ENCODE peak calls at places on chromosomes 3 and 15, in nine cellular contexts. One of them, this sample, is unnamed.

GRCh38 chr3:119235151-119235550 is 5.5 kb downstream of the B4GALT4 start:
- DNase-seq in ovary: no peak
- DNase-seq in breast epithelium: no peak
- DNase-seq in suprapubic skin: no peak
- DNase-seq in stomach: no peak
- DNase-seq in uterus: no peak
- DNase-seq in adrenal gland: no peak
- DNase-seq in spleen: no peak
- DNase-seq in heart left ventricle: no peak
- DNase-seq in this sample: no peak

GRCh38 chr3:107959767-107960166 is 131.1 kb downstream of the CD47 start:
- DNase-seq in ovary: no peak
- DNase-seq in stomach: no peak
- DNase-seq in spleen: no peak
- DNase-seq in heart left ventricle: no peak
- DNase-seq in suprapubic skin: no peak
- DNase-seq in breast epithelium: no peak
- DNase-seq in adrenal gland: no peak
- DNase-seq in uterus: no peak
- DNase-seq in this sample: no peak

GRCh38 chr3:194313642-194314430 is 37.3 kb downstream of the CPN2 start:
- DNase-seq in uterus: peak
- DNase-seq in adrenal gland: peak
- DNase-seq in ovary: peak
- DNase-seq in spleen: peak
- DNase-seq in suprapubic skin: peak
- DNase-seq in stomach: no peak
- DNase-seq in breast epithelium: no peak
- DNase-seq in heart left ventricle: no peak
- DNase-seq in this sample: no peak

GRCh38 chr15:63945005-63945788 is 101.1 kb downstream of the DAPK2 start:
- DNase-seq in uterus: peak
- DNase-seq in heart left ventricle: peak
- DNase-seq in stomach: peak
- DNase-seq in adrenal gland: peak
- DNase-seq in ovary: peak
- DNase-seq in spleen: peak
- DNase-seq in suprapubic skin: no peak
- DNase-seq in breast epithelium: peak
- DNase-seq in this sample: peak

GRCh38 chr3:12612514-12613226 is 51.2 kb downstream of the RAF1 start:
- DNase-seq in suprapubic skin: no peak
- DNase-seq in stomach: no peak
- DNase-seq in adrenal gland: no peak
- DNase-seq in uterus: no peak
- DNase-seq in spleen: no peak
- DNase-seq in breast epithelium: no peak
- DNase-seq in heart left ventricle: no peak
- DNase-seq in ovary: no peak
- DNase-seq in this sample: no peak

GRCh38 chr15:101439285-101439919 is 50.1 kb downstream of the PCSK6 start:
- DNase-seq in heart left ventricle: no peak
- DNase-seq in adrenal gland: no peak
- DNase-seq in uterus: no peak
- DNase-seq in ovary: no peak
- DNase-seq in breast epithelium: no peak
- DNase-seq in suprapubic skin: no peak
- DNase-seq in spleen: peak
- DNase-seq in stomach: peak
- DNase-seq in this sample: no peak

GRCh38 chr3:8847317-8847716 is 77.9 kb upstream of the OXTR start:
- DNase-seq in uterus: no peak
- DNase-seq in breast epithelium: no peak
- DNase-seq in adrenal gland: no peak
- DNase-seq in spleen: no peak
- DNase-seq in stomach: no peak
- DNase-seq in suprapubic skin: no peak
- DNase-seq in ovary: no peak
- DNase-seq in heart left ventricle: no peak
- DNase-seq in this sample: no peak

GRCh38 chr15:101179341-101180153 is 72.3 kb downstream of the CHSY1 start:
- DNase-seq in breast epithelium: no peak
- DNase-seq in suprapubic skin: peak
- DNase-seq in stomach: no peak
- DNase-seq in ovary: no peak
- DNase-seq in uterus: no peak
- DNase-seq in spleen: no peak
- DNase-seq in heart left ventricle: no peak
- DNase-seq in adrenal gland: no peak
- DNase-seq in this sample: no peak

GRCh38 chr3:16253601-16254000 is 11.1 kb downstream of the DPH3 start:
- DNase-seq in suprapubic skin: peak
- DNase-seq in adrenal gland: peak
- DNase-seq in breast epithelium: no peak
- DNase-seq in uterus: no peak
- DNase-seq in stomach: no peak
- DNase-seq in ovary: no peak
- DNase-seq in heart left ventricle: peak
- DNase-seq in spleen: peak
- DNase-seq in this sample: no peak

GRCh38 chr3:54905936-54906335 is 21.9 kb downstream of the LRTM1 start:
- DNase-seq in spleen: no peak
- DNase-seq in stomach: no peak
- DNase-seq in heart left ventricle: no peak
- DNase-seq in adrenal gland: no peak
- DNase-seq in breast epithelium: no peak
- DNase-seq in suprapubic skin: no peak
- DNase-seq in uterus: no peak
- DNase-seq in ovary: no peak
- DNase-seq in this sample: no peak

GRCh38 chr3:10185804-10186762 is 21.4 kb downstream of the IRAK2 start:
- DNase-seq in spleen: no peak
- DNase-seq in adrenal gland: no peak
- DNase-seq in breast epithelium: no peak
- DNase-seq in heart left ventricle: no peak
- DNase-seq in uterus: no peak
- DNase-seq in stomach: no peak
- DNase-seq in suprapubic skin: no peak
- DNase-seq in ovary: no peak
- DNase-seq in this sample: no peak

GRCh38 chr15:34892963-34893591 is 76.5 kb downstream of the AQR start:
- DNase-seq in suprapubic skin: no peak
- DNase-seq in stomach: no peak
- DNase-seq in spleen: no peak
- DNase-seq in breast epithelium: no peak
- DNase-seq in heart left ventricle: no peak
- DNase-seq in ovary: no peak
- DNase-seq in uterus: no peak
- DNase-seq in adrenal gland: no peak
- DNase-seq in this sample: no peak

GRCh38 chr15:50166216-50166615 is 15.8 kb upstream of the SLC27A2 start:
- DNase-seq in adrenal gland: no peak
- DNase-seq in spleen: no peak
- DNase-seq in stomach: no peak
- DNase-seq in ovary: no peak
- DNase-seq in heart left ventricle: no peak
- DNase-seq in breast epithelium: no peak
- DNase-seq in uterus: no peak
- DNase-seq in suprapubic skin: no peak
- DNase-seq in this sample: no peak

DNA sequence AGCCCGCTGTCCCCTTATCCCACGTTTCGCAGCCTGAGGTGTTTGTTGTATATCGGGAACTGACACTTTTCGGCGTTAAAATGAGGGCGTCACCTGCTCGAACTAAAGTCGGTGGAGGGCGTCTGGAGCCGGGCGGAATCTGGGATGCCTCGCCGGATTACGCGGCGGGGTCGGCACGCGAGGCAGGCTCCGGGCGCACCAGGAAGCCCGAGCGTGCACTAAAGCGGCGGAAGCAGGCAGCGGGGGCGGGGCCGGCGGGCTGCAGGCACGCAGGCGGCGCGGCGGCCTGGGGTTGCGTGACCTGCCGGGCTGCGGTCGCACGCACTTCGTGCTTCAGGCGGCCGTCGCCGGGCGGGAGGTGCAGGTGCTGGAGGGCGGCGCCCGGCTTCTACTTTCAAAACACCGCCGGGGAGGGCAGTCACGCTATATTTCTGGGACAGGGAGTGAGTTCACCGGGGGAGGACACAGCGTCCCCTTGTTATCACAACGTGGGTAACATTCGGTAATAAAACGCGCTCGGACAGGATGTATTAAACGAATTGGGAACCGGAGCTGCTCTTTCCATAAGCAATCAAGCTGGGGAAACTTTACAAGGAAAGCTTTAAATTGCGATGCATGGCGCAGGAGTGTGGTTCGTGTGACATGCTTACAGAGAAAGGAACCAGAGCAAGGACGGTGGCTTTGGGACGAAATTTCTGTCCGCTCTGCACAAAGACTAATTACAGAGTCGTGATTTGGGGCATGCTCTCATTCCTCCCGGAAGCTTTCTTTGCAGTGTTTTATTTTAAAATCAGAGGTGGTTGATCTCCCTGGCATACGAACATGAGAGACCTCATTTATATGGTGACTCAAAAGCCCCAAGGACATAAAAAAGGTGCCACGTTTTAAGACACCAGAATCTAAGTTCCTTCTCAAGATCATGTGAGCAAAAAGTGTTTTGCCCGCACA is 9.1 kb upstream of the LEKR1 start:
- DNase-seq in uterus: peak
- DNase-seq in stomach: peak
- DNase-seq in heart left ventricle: peak
- DNase-seq in breast epithelium: peak
- DNase-seq in suprapubic skin: peak
- DNase-seq in adrenal gland: peak
- DNase-seq in ovary: peak
- DNase-seq in spleen: peak
- DNase-seq in this sample: peak
- TF ChIP-seq POLR2A in uterus: peak
- TF ChIP-seq POLR2A in stomach: peak
- TF ChIP-seq POLR2A in heart left ventricle: no peak
- TF ChIP-seq POLR2A in breast epithelium: no peak
- TF ChIP-seq POLR2A in suprapubic skin: peak
- TF ChIP-seq POLR2A in adrenal gland: peak
- TF ChIP-seq POLR2A in ovary: no peak
- TF ChIP-seq POLR2A in spleen: no peak
- TF ChIP-seq POLR2A in this sample: peak

DNA sequence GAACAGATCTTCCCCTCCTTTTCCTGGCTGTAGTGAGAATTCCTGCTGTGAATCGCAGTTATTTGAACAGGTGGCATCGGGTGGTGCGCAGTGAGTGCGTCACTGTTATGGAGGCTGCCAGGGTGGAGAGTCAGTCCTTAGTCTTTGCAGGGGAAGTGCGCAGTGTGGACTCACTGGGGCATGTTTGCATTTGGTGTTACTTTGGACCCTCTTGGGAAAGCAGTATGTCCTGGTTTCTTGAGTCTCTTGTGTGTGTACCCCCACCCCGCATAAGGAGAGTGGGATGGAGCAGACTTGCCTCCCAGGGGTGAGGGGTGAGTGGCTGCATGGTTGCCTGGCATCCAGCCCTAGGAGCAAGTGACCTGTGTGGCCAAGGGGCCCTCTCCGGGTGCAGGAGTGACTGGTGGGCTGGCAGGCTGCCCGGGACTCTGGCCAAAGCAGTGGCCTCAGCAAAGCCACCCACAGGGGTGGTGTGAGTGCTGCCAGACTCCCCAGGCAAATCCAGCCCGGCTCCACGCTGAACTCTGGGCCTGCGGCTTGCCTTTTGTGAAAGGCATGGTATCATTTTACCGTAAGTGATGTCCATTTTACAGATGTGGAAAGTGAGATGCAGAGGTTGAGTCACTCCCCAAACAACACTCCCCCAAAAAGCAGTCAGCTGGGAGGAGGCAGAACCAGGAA is 46.4 kb downstream of the DNASE1L3 start:
- DNase-seq in uterus: no peak
- DNase-seq in ovary: peak
- DNase-seq in spleen: no peak
- DNase-seq in heart left ventricle: peak
- DNase-seq in stomach: peak
- DNase-seq in breast epithelium: peak
- DNase-seq in adrenal gland: peak
- DNase-seq in suprapubic skin: no peak
- DNase-seq in this sample: no peak
- TF ChIP-seq POLR2A in uterus: no peak
- TF ChIP-seq POLR2A in ovary: no peak
- TF ChIP-seq POLR2A in spleen: no peak
- TF ChIP-seq POLR2A in heart left ventricle: no peak
- TF ChIP-seq POLR2A in stomach: no peak
- TF ChIP-seq POLR2A in breast epithelium: no peak
- TF ChIP-seq POLR2A in adrenal gland: no peak
- TF ChIP-seq POLR2A in suprapubic skin: no peak
- TF ChIP-seq POLR2A in this sample: no peak

GRCh38 chr3:122246214-122246613 is 62.7 kb downstream of the CASR start:
- DNase-seq in spleen: no peak
- DNase-seq in suprapubic skin: no peak
- DNase-seq in stomach: no peak
- DNase-seq in heart left ventricle: no peak
- DNase-seq in breast epithelium: no peak
- DNase-seq in ovary: no peak
- DNase-seq in uterus: no peak
- DNase-seq in adrenal gland: no peak
- DNase-seq in this sample: no peak
- TF ChIP-seq POLR2A in spleen: no peak
- TF ChIP-seq POLR2A in suprapubic skin: no peak
- TF ChIP-seq POLR2A in stomach: no peak
- TF ChIP-seq POLR2A in heart left ventricle: no peak
- TF ChIP-seq POLR2A in breast epithelium: no peak
- TF ChIP-seq POLR2A in ovary: no peak
- TF ChIP-seq POLR2A in uterus: no peak
- TF ChIP-seq POLR2A in adrenal gland: no peak
- TF ChIP-seq POLR2A in this sample: no peak

GRCh38 chr3:188946351-188946750 is 225.4 kb upstream of the TPRG1 start:
- DNase-seq in adrenal gland: no peak
- DNase-seq in ovary: no peak
- DNase-seq in stomach: no peak
- DNase-seq in spleen: no peak
- DNase-seq in uterus: no peak
- DNase-seq in suprapubic skin: no peak
- DNase-seq in heart left ventricle: no peak
- DNase-seq in breast epithelium: no peak
- DNase-seq in this sample: no peak

GRCh38 chr3:188947401-188947982 is 224.3 kb upstream of the TPRG1 start:
- DNase-seq in suprapubic skin: peak
- DNase-seq in breast epithelium: peak
- DNase-seq in stomach: peak
- DNase-seq in adrenal gland: peak
- DNase-seq in heart left ventricle: peak
- DNase-seq in spleen: peak
- DNase-seq in uterus: peak
- DNase-seq in ovary: peak
- DNase-seq in this sample: no peak

GRCh38 chr3:188948658-188949400 is 222.9 kb upstream of the TPRG1 start:
- DNase-seq in uterus: peak
- DNase-seq in spleen: no peak
- DNase-seq in stomach: peak
- DNase-seq in suprapubic skin: no peak
- DNase-seq in adrenal gland: peak
- DNase-seq in breast epithelium: no peak
- DNase-seq in ovary: peak
- DNase-seq in heart left ventricle: no peak
- DNase-seq in this sample: no peak

GRCh38 chr3:188946837-188947236 is 224.9 kb upstream of the TPRG1 start:
- DNase-seq in stomach: no peak
- DNase-seq in breast epithelium: no peak
- DNase-seq in heart left ventricle: no peak
- DNase-seq in uterus: peak
- DNase-seq in spleen: no peak
- DNase-seq in adrenal gland: no peak
- DNase-seq in ovary: no peak
- DNase-seq in suprapubic skin: no peak
- DNase-seq in this sample: no peak

GRCh38 chr3:188947983-188948657 is 223.7 kb upstream of the TPRG1 start:
- DNase-seq in suprapubic skin: peak
- DNase-seq in spleen: no peak
- DNase-seq in breast epithelium: peak
- DNase-seq in heart left ventricle: peak
- DNase-seq in ovary: peak
- DNase-seq in adrenal gland: peak
- DNase-seq in stomach: peak
- DNase-seq in uterus: peak
- DNase-seq in this sample: no peak
- TF ChIP-seq POLR2A in suprapubic skin: peak
- TF ChIP-seq POLR2A in spleen: no peak
- TF ChIP-seq POLR2A in breast epithelium: no peak
- TF ChIP-seq POLR2A in heart left ventricle: no peak
- TF ChIP-seq POLR2A in ovary: peak
- TF ChIP-seq POLR2A in adrenal gland: peak
- TF ChIP-seq POLR2A in stomach: no peak
- TF ChIP-seq POLR2A in uterus: peak
- TF ChIP-seq POLR2A in this sample: no peak

This sample was measured in GM12891.